ENCODE peak calls at places on chromosomes 4 and X, in nine cellular contexts. One of them, this sample, is unnamed.
A peak's percentile ranks its signal among the peaks of the same experiment; 100 is the strongest.

GRCh38 chr4:183600189-183600685 is 58.7 kb downstream of the RWDD4 start:
- DNase-seq in NCI-H1694: no peak
- DNase-seq in AG08395: peak; percentile 19
- DNase-seq in amniotic epithelial cell: no peak
- DNase-seq in NCI-H82: peak; percentile 13
- DNase-seq in lower leg skin: no peak
- DNase-seq in EL: no peak
- DNase-seq in DMS153: no peak
- DNase-seq in psoas muscle: no peak
- DNase-seq in this sample: no peak

GRCh38 chrX:276588-277171 is 4.5 kb upstream of the PLCXD1 start:
- DNase-seq in amniotic epithelial cell: peak; percentile 37
- DNase-seq in AG08395: peak; percentile 75
- DNase-seq in lower leg skin: no peak
- DNase-seq in EL: peak; percentile 79
- DNase-seq in NCI-H1694: no peak
- DNase-seq in psoas muscle: no peak
- DNase-seq in NCI-H82: no peak
- DNase-seq in DMS153: no peak
- DNase-seq in this sample: no peak

GRCh38 chr4:111641813-111642579 is 503.3 kb upstream of the FAM241A start:
- DNase-seq in DMS153: peak; percentile 59
- DNase-seq in psoas muscle: peak; percentile 52
- DNase-seq in NCI-H1694: peak; percentile 57
- DNase-seq in lower leg skin: peak; percentile 75
- DNase-seq in NCI-H82: peak; percentile 93
- DNase-seq in EL: peak; percentile 83
- DNase-seq in amniotic epithelial cell: peak; percentile 95
- DNase-seq in AG08395: peak; percentile 82
- DNase-seq in this sample: peak; percentile 44

GRCh38 chrX:48493890-48494364 is 14.9 kb upstream of the PORCN start:
- DNase-seq in NCI-H1694: no peak
- DNase-seq in amniotic epithelial cell: peak; percentile 41
- DNase-seq in AG08395: no peak
- DNase-seq in psoas muscle: no peak
- DNase-seq in EL: peak; percentile 47
- DNase-seq in DMS153: no peak
- DNase-seq in lower leg skin: no peak
- DNase-seq in NCI-H82: peak; percentile 66
- DNase-seq in this sample: no peak

GRCh38 chr4:153318696-153319320 is 25.7 kb upstream of the MND1 start:
- DNase-seq in NCI-H1694: peak; percentile 70
- DNase-seq in NCI-H82: peak; percentile 68
- DNase-seq in EL: peak; percentile 48
- DNase-seq in DMS153: peak; percentile 48
- DNase-seq in psoas muscle: no peak
- DNase-seq in amniotic epithelial cell: peak; percentile 49
- DNase-seq in lower leg skin: no peak
- DNase-seq in AG08395: peak; percentile 64
- DNase-seq in this sample: no peak

GRCh38 chr4:36884151-36884550 is 360.4 kb upstream of the NWD2 start:
- DNase-seq in NCI-H1694: no peak
- DNase-seq in psoas muscle: no peak
- DNase-seq in EL: no peak
- DNase-seq in NCI-H82: no peak
- DNase-seq in amniotic epithelial cell: no peak
- DNase-seq in lower leg skin: no peak
- DNase-seq in AG08395: no peak
- DNase-seq in DMS153: no peak
- DNase-seq in this sample: no peak

GRCh38 chr4:157447195-157447594 is 226.7 kb downstream of the GRIA2 start:
- DNase-seq in amniotic epithelial cell: no peak
- DNase-seq in psoas muscle: no peak
- DNase-seq in NCI-H82: no peak
- DNase-seq in DMS153: no peak
- DNase-seq in EL: peak; percentile 1
- DNase-seq in AG08395: no peak
- DNase-seq in lower leg skin: no peak
- DNase-seq in NCI-H1694: no peak
- DNase-seq in this sample: no peak

GRCh38 chr4:76896731-76897521 is 1.0 kb downstream of the SOWAHB start:
- DNase-seq in lower leg skin: no peak
- DNase-seq in DMS153: no peak
- DNase-seq in EL: peak; percentile 35
- DNase-seq in psoas muscle: no peak
- DNase-seq in NCI-H1694: no peak
- DNase-seq in NCI-H82: peak; percentile 20
- DNase-seq in amniotic epithelial cell: peak; percentile 13
- DNase-seq in AG08395: peak; percentile 18
- DNase-seq in this sample: no peak

GRCh38 chr4:159593157-159593556 is 490.3 kb downstream of the RAPGEF2 start:
- DNase-seq in psoas muscle: no peak
- DNase-seq in amniotic epithelial cell: no peak
- DNase-seq in NCI-H82: no peak
- DNase-seq in lower leg skin: no peak
- DNase-seq in NCI-H1694: no peak
- DNase-seq in EL: no peak
- DNase-seq in AG08395: no peak
- DNase-seq in DMS153: no peak
- DNase-seq in this sample: no peak

GRCh38 chr4:105527081-105527480 is 25.3 kb upstream of the ARHGEF38 start:
- DNase-seq in AG08395: no peak
- DNase-seq in NCI-H1694: no peak
- DNase-seq in DMS153: no peak
- DNase-seq in lower leg skin: no peak
- DNase-seq in NCI-H82: no peak
- DNase-seq in EL: no peak
- DNase-seq in psoas muscle: no peak
- DNase-seq in amniotic epithelial cell: no peak
- DNase-seq in this sample: no peak

GRCh38 chrX:13646154-13646549 is 6.8 kb upstream of the TCEANC start:
- DNase-seq in psoas muscle: no peak
- DNase-seq in lower leg skin: no peak
- DNase-seq in DMS153: peak; percentile 37
- DNase-seq in amniotic epithelial cell: peak; percentile 50
- DNase-seq in NCI-H1694: peak; percentile 2
- DNase-seq in EL: peak; percentile 47
- DNase-seq in NCI-H82: peak; percentile 72
- DNase-seq in AG08395: peak; percentile 60
- DNase-seq in this sample: no peak

GRCh38 chr4:185700048-185700447 is 111.9 kb downstream of the SORBS2 start:
- DNase-seq in DMS153: no peak
- DNase-seq in EL: no peak
- DNase-seq in psoas muscle: no peak
- DNase-seq in amniotic epithelial cell: no peak
- DNase-seq in NCI-H1694: no peak
- DNase-seq in NCI-H82: no peak
- DNase-seq in AG08395: peak; percentile 14
- DNase-seq in lower leg skin: no peak
- DNase-seq in this sample: no peak

GRCh38 chrX:124507276-124507675 is 160.9 kb downstream of the SH2D1A start:
- DNase-seq in psoas muscle: no peak
- DNase-seq in EL: no peak
- DNase-seq in lower leg skin: no peak
- DNase-seq in NCI-H82: no peak
- DNase-seq in DMS153: no peak
- DNase-seq in NCI-H1694: no peak
- DNase-seq in amniotic epithelial cell: peak; percentile 19
- DNase-seq in AG08395: peak; percentile 10
- DNase-seq in this sample: no peak

GRCh38 chr4:185119927-185120630 is 23.0 kb upstream of the SLC25A4 start:
- DNase-seq in NCI-H1694: no peak
- DNase-seq in AG08395: no peak
- DNase-seq in psoas muscle: no peak
- DNase-seq in lower leg skin: no peak
- DNase-seq in NCI-H82: no peak
- DNase-seq in DMS153: no peak
- DNase-seq in amniotic epithelial cell: no peak
- DNase-seq in EL: no peak
- DNase-seq in this sample: no peak

GRCh38 chrX:110215411-110215810 is 102.5 kb downstream of the AMMECR1 start:
- DNase-seq in amniotic epithelial cell: no peak
- DNase-seq in DMS153: no peak
- DNase-seq in NCI-H1694: no peak
- DNase-seq in NCI-H82: no peak
- DNase-seq in AG08395: no peak
- DNase-seq in EL: no peak
- DNase-seq in lower leg skin: no peak
- DNase-seq in psoas muscle: no peak
- DNase-seq in this sample: no peak

GRCh38 chr4:99848576-99848975 is 31.9 kb downstream of the DAPP1 start:
- DNase-seq in lower leg skin: no peak
- DNase-seq in EL: no peak
- DNase-seq in NCI-H82: no peak
- DNase-seq in amniotic epithelial cell: no peak
- DNase-seq in AG08395: no peak
- DNase-seq in psoas muscle: no peak
- DNase-seq in NCI-H1694: no peak
- DNase-seq in DMS153: no peak
- DNase-seq in this sample: no peak

GRCh38 chr4:160044693-160045092 is 941.8 kb downstream of the RAPGEF2 start:
- DNase-seq in NCI-H82: no peak
- DNase-seq in psoas muscle: no peak
- DNase-seq in AG08395: no peak
- DNase-seq in lower leg skin: no peak
- DNase-seq in amniotic epithelial cell: no peak
- DNase-seq in EL: no peak
- DNase-seq in DMS153: peak; percentile 10
- DNase-seq in NCI-H1694: no peak
- DNase-seq in this sample: no peak

GRCh38 chr4:23819041-23819511 is 70.8 kb downstream of the PPARGC1A start:
- DNase-seq in NCI-H1694: no peak
- DNase-seq in AG08395: peak; percentile 49
- DNase-seq in DMS153: no peak
- DNase-seq in amniotic epithelial cell: no peak
- DNase-seq in EL: peak; percentile 23
- DNase-seq in psoas muscle: no peak
- DNase-seq in lower leg skin: no peak
- DNase-seq in NCI-H82: no peak
- DNase-seq in this sample: peak; percentile 22

GRCh38 chr4:176377705-176378302 is 58.0 kb downstream of the SPCS3 start:
- DNase-seq in lower leg skin: no peak
- DNase-seq in DMS153: peak; percentile 37
- DNase-seq in AG08395: peak; percentile 34
- DNase-seq in NCI-H1694: no peak
- DNase-seq in psoas muscle: no peak
- DNase-seq in EL: peak; percentile 19
- DNase-seq in amniotic epithelial cell: peak; percentile 39
- DNase-seq in NCI-H82: peak; percentile 27
- DNase-seq in this sample: no peak

GRCh38 chrX:150352581-150352980 is 10.5 kb upstream of the MAMLD1 start:
- DNase-seq in DMS153: no peak
- DNase-seq in EL: peak; percentile 13
- DNase-seq in NCI-H82: no peak
- DNase-seq in AG08395: no peak
- DNase-seq in amniotic epithelial cell: no peak
- DNase-seq in psoas muscle: no peak
- DNase-seq in lower leg skin: no peak
- DNase-seq in NCI-H1694: no peak
- DNase-seq in this sample: no peak

GRCh38 chrX:101485212-101486064 is at the start of gene ARMCX4:
- DNase-seq in NCI-H1694: peak; percentile 53
- DNase-seq in lower leg skin: peak; percentile 14
- DNase-seq in EL: peak; percentile 64
- DNase-seq in psoas muscle: peak; percentile 68
- DNase-seq in AG08395: peak; percentile 49
- DNase-seq in amniotic epithelial cell: peak; percentile 34
- DNase-seq in DMS153: peak; percentile 8
- DNase-seq in NCI-H82: peak; percentile 88
- DNase-seq in this sample: peak; percentile 15

GRCh38 chr4:186887211-186887785 is 163.6 kb upstream of the FAT1 start:
- DNase-seq in DMS153: no peak
- DNase-seq in psoas muscle: no peak
- DNase-seq in NCI-H1694: no peak
- DNase-seq in EL: peak; percentile 23
- DNase-seq in AG08395: no peak
- DNase-seq in NCI-H82: no peak
- DNase-seq in lower leg skin: no peak
- DNase-seq in amniotic epithelial cell: no peak
- DNase-seq in this sample: no peak

GRCh38 chr4:169618286-169618685 is 2.1 kb upstream of the CLCN3 start:
- DNase-seq in psoas muscle: no peak
- DNase-seq in NCI-H82: no peak
- DNase-seq in amniotic epithelial cell: peak; percentile 74
- DNase-seq in lower leg skin: no peak
- DNase-seq in NCI-H1694: no peak
- DNase-seq in DMS153: no peak
- DNase-seq in AG08395: peak; percentile 21
- DNase-seq in EL: peak; percentile 48
- DNase-seq in this sample: no peak

GRCh38 chrX:1493877-1494510 is 41.3 kb upstream of the ASMTL start:
- DNase-seq in psoas muscle: no peak
- DNase-seq in lower leg skin: no peak
- DNase-seq in NCI-H1694: no peak
- DNase-seq in DMS153: no peak
- DNase-seq in NCI-H82: no peak
- DNase-seq in EL: no peak
- DNase-seq in AG08395: no peak
- DNase-seq in amniotic epithelial cell: no peak
- DNase-seq in this sample: no peak

GRCh38 chr4:140163029-140163810 is 9.2 kb upstream of the MAML3 start:
- DNase-seq in DMS153: no peak
- DNase-seq in NCI-H82: no peak
- DNase-seq in psoas muscle: no peak
- DNase-seq in EL: peak; percentile 52
- DNase-seq in amniotic epithelial cell: peak; percentile 51
- DNase-seq in NCI-H1694: no peak
- DNase-seq in lower leg skin: no peak
- DNase-seq in AG08395: peak; percentile 62
- DNase-seq in this sample: no peak

GRCh38 chr4:188971125-188971524 is 831.9 kb downstream of the TRIML1 start:
- DNase-seq in psoas muscle: no peak
- DNase-seq in NCI-H1694: no peak
- DNase-seq in EL: peak; percentile 15
- DNase-seq in lower leg skin: no peak
- DNase-seq in NCI-H82: peak; percentile 20
- DNase-seq in amniotic epithelial cell: peak; percentile 24
- DNase-seq in AG08395: peak; percentile 17
- DNase-seq in DMS153: no peak
- DNase-seq in this sample: no peak

GRCh38 chrX:39821011-39821708 is 276.6 kb downstream of the BCOR start:
- DNase-seq in lower leg skin: no peak
- DNase-seq in NCI-H1694: peak; percentile 38
- DNase-seq in psoas muscle: peak; percentile 57
- DNase-seq in EL: peak; percentile 25
- DNase-seq in NCI-H82: peak; percentile 80
- DNase-seq in AG08395: peak; percentile 32
- DNase-seq in DMS153: no peak
- DNase-seq in amniotic epithelial cell: no peak
- DNase-seq in this sample: no peak

GRCh38 chr4:40562208-40562607 is 67.5 kb downstream of the RBM47 start:
- DNase-seq in lower leg skin: no peak
- DNase-seq in EL: no peak
- DNase-seq in AG08395: no peak
- DNase-seq in DMS153: no peak
- DNase-seq in NCI-H1694: no peak
- DNase-seq in psoas muscle: no peak
- DNase-seq in amniotic epithelial cell: no peak
- DNase-seq in NCI-H82: peak; percentile 12
- DNase-seq in this sample: no peak

This sample was measured in T1000.